ENCODE peak calls at places on chromosomes 7 and 10, in nine cellular contexts. F is HFF-Myc; P is IMR-90; M is cardiac fibroblast; Y is astrocyte of the spinal cord; D is lower leg skin; I is fibroblast of villous mesenchyme; C is AG04450; E is CD8-positive, alpha-beta T cell. Z is an unnamed sample.

GRCh38 chr10:69662173-69662685 is 32.2 kb downstream of the FAM241B start:
- DNase-seq in F (no peak), P (no peak), M (no peak), Y (no peak), D (no peak), I (no peak), C (no peak), E (no peak), Z (no peak)

GRCh38 chr7:82441916-82442478 is 1.6 kb downstream of the CACNA2D1 start:
- DNase-seq in F (no peak), P (peak), M (peak), Y (peak), D (no peak), I (peak), C (no peak), E (no peak), Z (peak)

GRCh38 chr7:117610390-117610789 is 130.6 kb downstream of the CFTR start:
- DNase-seq in F (no peak), P (no peak), M (no peak), Y (no peak), D (no peak), I (no peak), C (no peak), E (no peak), Z (no peak)

GRCh38 chr7:49766966-49767365 is 6.5 kb upstream of the VWC2 start:
- DNase-seq in F (no peak), P (no peak), M (no peak), Y (no peak), D (no peak), I (no peak), C (no peak), E (no peak), Z (no peak)

GRCh38 chr7:125255793-125256192 is 326.2 kb upstream of the POT1 start:
- DNase-seq in F (no peak), P (no peak), M (no peak), Y (no peak), D (no peak), I (no peak), C (no peak), E (no peak), Z (peak)

GRCh38 chr7:117164578-117164977 is 158.3 kb downstream of the WNT2 start:
- DNase-seq in F (no peak), P (peak), M (peak), Y (peak), D (no peak), I (no peak), C (no peak), E (no peak), Z (peak)

GRCh38 chr10:22824984-22825383 is 102.9 kb upstream of the ARMC3 start:
- DNase-seq in F (no peak), P (peak), M (no peak), Y (peak), D (no peak), I (no peak), C (no peak), E (no peak), Z (peak)

GRCh38 chr10:70846795-70847194 is 31.0 kb downstream of the SGPL1 start:
- DNase-seq in F (no peak), P (no peak), M (no peak), Y (no peak), D (no peak), I (peak), C (no peak), E (no peak), Z (no peak)

GRCh38 chr7:29500719-29501118 is 62.9 kb upstream of the PRR15 start:
- DNase-seq in F (no peak), P (no peak), M (peak), Y (peak), D (no peak), I (no peak), C (no peak), E (no peak), Z (no peak)

GRCh38 chr7:51732951-51733350 is 416.3 kb upstream of the COBL start:
- DNase-seq in F (no peak), P (no peak), M (no peak), Y (no peak), D (no peak), I (no peak), C (no peak), E (no peak), Z (no peak)

GRCh38 chr10:78700413-78700812 is 368.4 kb upstream of the ZMIZ1 start:
- DNase-seq in F (peak), P (peak), M (peak), Y (peak), D (peak), I (no peak), C (no peak), E (no peak), Z (peak)

GRCh38 chr10:131500181-131500580 is 188.7 kb upstream of the TCERG1L start:
- DNase-seq in F (no peak), P (no peak), M (no peak), Y (no peak), D (no peak), I (no peak), C (no peak), E (no peak), Z (no peak)

GRCh38 chr10:84196941-84197340 is 2.6 kb downstream of the CDHR1 start:
- DNase-seq in F (no peak), P (no peak), M (no peak), Y (no peak), D (no peak), I (no peak), C (no peak), E (no peak), Z (no peak)

GRCh38 chr7:48132792-48133191 is 38.5 kb upstream of the ABCA13 start:
- DNase-seq in F (no peak), P (no peak), M (no peak), Y (no peak), D (no peak), I (no peak), C (no peak), E (no peak), Z (no peak)

GRCh38 chr7:39951156-39951942 is 1.3 kb downstream of the CDK13 start:
- DNase-seq in F (no peak), P (peak), M (peak), Y (peak), D (peak), I (peak), C (no peak), E (peak), Z (peak)

GRCh38 chr10:131673396-131673795 is 227.4 kb upstream of the PPP2R2D start:
- DNase-seq in F (no peak), P (no peak), M (no peak), Y (no peak), D (no peak), I (no peak), C (no peak), E (no peak), Z (no peak)

GRCh38 chr7:128094686-128095085 is 63.4 kb upstream of the LRRC4 start:
- DNase-seq in F (no peak), P (no peak), M (no peak), Y (no peak), D (no peak), I (no peak), C (no peak), E (no peak), Z (no peak)

GRCh38 chr7:151552352-151553028 is 32.8 kb upstream of the RHEB start:
- DNase-seq in F (no peak), P (no peak), M (no peak), Y (no peak), D (no peak), I (no peak), C (no peak), E (no peak), Z (peak)

GRCh38 chr7:55062106-55062499 is 43.3 kb downstream of the EGFR start:
- DNase-seq in F (no peak), P (no peak), M (no peak), Y (no peak), D (no peak), I (no peak), C (no peak), E (no peak), Z (no peak)

GRCh38 chr7:94183289-94183749 is 179.2 kb upstream of the BET1 start:
- DNase-seq in F (peak), P (peak), M (peak), Y (peak), D (no peak), I (peak), C (peak), E (no peak), Z (peak)

GRCh38 chr7:45990276-45990675 is 69.2 kb upstream of the IGFBP3 start:
- DNase-seq in F (no peak), P (no peak), M (no peak), Y (no peak), D (no peak), I (no peak), C (no peak), E (no peak), Z (no peak)

GRCh38 chr7:36280840-36281812 is 108.5 kb upstream of the ANLN start:
- DNase-seq in F (no peak), P (peak), M (peak), Y (peak), D (peak), I (peak), C (peak), E (no peak), Z (peak)

DNA sequence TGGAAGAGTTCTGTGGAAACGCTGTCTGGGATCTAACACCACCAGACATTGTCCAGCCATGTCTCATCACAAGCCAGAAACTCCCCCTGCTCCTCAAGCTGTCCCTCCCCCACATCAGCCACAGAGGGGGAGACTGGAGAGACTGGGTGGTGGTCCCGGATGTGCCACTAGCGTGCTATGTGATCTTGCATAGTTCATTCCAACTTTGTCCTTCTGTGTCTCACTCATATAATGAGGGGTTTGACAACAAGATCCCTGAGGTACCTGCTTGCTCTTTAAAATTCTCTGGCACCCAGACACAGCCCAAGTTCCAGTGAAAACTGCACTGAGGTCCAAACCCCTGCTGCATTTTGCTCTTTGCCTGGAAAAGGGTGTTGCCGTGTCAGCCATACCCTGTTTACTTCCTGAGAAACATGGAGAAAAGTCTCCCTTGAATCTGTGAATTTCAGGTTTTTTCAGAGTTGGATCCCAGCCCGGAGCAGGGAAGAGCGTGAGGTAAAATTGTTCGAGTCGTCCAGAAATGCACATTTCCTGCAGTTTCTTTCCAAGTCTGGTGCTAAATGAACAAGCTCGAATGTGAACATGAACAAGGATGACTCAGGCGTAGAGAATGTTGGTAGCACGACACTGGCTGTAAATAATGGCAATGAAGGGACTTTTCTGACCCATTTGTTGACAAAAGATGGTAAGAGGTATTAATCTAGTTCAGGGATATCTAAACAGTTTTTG is 156.6 kb downstream of the CCDC3 start:
- DNase-seq in F (peak), P (peak), M (peak), Y (peak), D (peak), I (peak), C (peak), E (no peak), Z (peak)
- H3K4me3 ChIP-seq in F (no peak), P (no peak), M (no peak), Y (no peak), D (no peak), I (peak), C (peak), E (no peak), Z (no peak)

DNA sequence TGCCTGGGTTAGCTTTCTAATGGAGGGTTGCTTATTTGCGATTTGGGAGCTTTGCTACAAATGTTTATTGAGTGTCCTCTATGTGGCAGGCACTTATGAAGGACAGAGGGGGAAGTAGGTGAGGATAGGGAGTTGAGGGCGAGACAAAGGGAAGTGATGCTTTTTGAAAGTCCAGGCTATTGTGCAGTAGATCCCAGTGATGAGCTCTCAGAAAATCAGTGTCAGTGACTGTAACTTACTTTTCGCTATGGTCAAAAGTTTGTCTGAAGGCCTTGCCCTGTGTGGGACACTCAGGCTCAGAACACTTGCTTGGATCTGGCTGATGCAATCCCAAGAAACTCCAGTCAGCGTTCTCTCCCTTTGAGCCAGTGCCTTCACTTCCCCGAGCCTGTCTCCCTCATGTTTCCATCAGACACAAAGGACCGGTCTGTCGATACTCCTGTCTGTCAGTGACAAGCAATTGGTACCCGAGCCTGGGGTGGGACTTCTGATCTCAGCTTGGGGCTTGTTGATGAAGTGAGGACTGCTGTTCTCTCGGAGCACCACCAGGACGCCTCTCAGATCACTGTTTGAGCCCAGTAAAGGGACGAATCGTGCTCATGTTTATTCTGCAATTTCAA is 63.1 kb upstream of the SORCS3 start:
- DNase-seq in F (no peak), P (peak), M (no peak), Y (no peak), D (no peak), I (no peak), C (no peak), E (no peak), Z (no peak)
- TF ChIP-seq CTCF in F (no peak), P (no peak), M (no peak), Y (no peak), D (no peak), I (no peak), C (peak), E (no peak), Z (no peak)

DNA sequence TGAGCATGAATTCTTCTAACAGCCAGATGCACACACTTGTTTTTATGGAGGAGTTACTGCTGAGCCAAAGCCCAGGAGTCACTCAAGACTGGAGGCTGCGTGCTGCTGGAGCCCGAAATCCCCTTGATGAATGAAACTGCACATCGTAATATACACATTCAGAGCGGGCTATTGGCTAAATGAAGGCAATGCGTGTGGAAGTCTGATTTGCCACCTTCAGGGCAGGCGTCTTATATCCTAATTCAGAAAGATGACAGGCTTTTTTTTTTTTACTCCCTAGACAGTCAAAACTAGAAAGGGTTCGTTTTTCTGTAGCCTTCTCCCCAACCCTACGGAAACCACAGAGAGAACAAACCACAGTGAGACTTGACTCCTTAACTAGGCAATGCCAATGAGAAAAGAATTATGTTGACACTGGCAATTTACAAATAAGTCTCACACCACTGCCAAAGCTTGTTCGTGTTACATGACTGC is 227.2 kb upstream of the KLF14 start:
- DNase-seq in F (no peak), P (peak), M (peak), Y (peak), D (no peak), I (peak), C (no peak), E (no peak), Z (peak)
- H3K4me3 ChIP-seq in F (peak), P (peak), M (peak), Y (peak), D (no peak), I (peak), C (peak), E (peak), Z (no peak)

GRCh38 chr7:114835861-114836260 is 86.0 kb upstream of the MDFIC start:
- DNase-seq in F (no peak), P (no peak), M (no peak), Y (no peak), D (no peak), I (no peak), C (no peak), E (no peak), Z (peak)
- TF ChIP-seq CTCF in F (no peak), P (no peak), M (no peak), Y (no peak), D (no peak), I (no peak), C (no peak), E (no peak), Z (no peak)

GRCh38 chr10:3066317-3066931 is 924 bp upstream of the PFKP start:
- DNase-seq in F (no peak), P (no peak), M (no peak), Y (no peak), D (no peak), I (no peak), C (no peak), E (no peak), Z (no peak)
- H3K4me3 ChIP-seq in F (peak), P (peak), M (peak), Y (peak), D (no peak), I (peak), C (peak), E (peak), Z (no peak)

GRCh38 chr7:145168879-145169278 is 333.0 kb upstream of the TPK1 start:
- DNase-seq in F (no peak), P (no peak), M (no peak), Y (no peak), D (no peak), I (no peak), C (no peak), E (no peak), Z (no peak)

GRCh38 chr7:145175366-145175765 is 339.5 kb upstream of the TPK1 start:
- DNase-seq in F (no peak), P (no peak), M (no peak), Y (no peak), D (no peak), I (no peak), C (no peak), E (no peak), Z (peak)

GRCh38 chr7:145168427-145168826 is 332.6 kb upstream of the TPK1 start:
- DNase-seq in F (no peak), P (no peak), M (no peak), Y (no peak), D (no peak), I (no peak), C (no peak), E (no peak), Z (no peak)

DNA sequence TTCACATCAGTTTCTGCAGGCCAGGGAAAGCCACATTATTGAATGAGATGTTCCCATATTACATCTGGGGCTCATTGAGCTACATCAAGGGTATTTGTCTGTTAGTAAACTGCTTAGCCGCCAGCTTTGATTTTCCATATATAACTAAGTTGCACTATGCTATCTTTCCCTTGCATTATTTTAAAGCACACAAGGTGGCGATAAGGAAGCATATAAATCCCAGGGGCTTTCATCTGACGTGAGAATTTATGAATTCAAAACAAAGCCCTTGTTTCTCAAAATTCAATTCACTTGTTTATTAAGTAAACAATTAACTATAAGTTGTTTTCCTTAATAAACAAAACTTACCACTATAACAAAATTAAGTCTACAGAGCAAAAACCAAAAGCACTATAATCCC is 334.1 kb upstream of the TPK1 start:
- DNase-seq in F (no peak), P (no peak), M (peak), Y (no peak), D (no peak), I (no peak), C (no peak), E (no peak), Z (peak)
- TF ChIP-seq CTCF in F (no peak), P (no peak), M (no peak), Y (no peak), D (no peak), I (no peak), C (no peak), E (no peak), Z (no peak)

GRCh38 chr10:102310356-102311024 is 65.2 kb downstream of the GBF1 start:
- DNase-seq in F (no peak), P (peak), M (peak), Y (peak), D (no peak), I (peak), C (no peak), E (no peak), Z (peak)

GRCh38 chr10:102312683-102313082 is 67.4 kb downstream of the GBF1 start:
- DNase-seq in F (no peak), P (peak), M (no peak), Y (peak), D (no peak), I (no peak), C (no peak), E (no peak), Z (peak)

GRCh38 chr10:102309236-102309635 is 63.9 kb downstream of the GBF1 start:
- DNase-seq in F (no peak), P (no peak), M (no peak), Y (no peak), D (no peak), I (no peak), C (no peak), E (no peak), Z (no peak)

GRCh38 chr10:102311025-102311420 is 65.7 kb downstream of the GBF1 start:
- DNase-seq in F (no peak), P (peak), M (no peak), Y (no peak), D (no peak), I (peak), C (no peak), E (no peak), Z (peak)

GRCh38 chr10:102309916-102310315 is 64.6 kb downstream of the GBF1 start:
- DNase-seq in F (no peak), P (no peak), M (no peak), Y (no peak), D (no peak), I (no peak), C (no peak), E (no peak), Z (no peak)
- H3K4me3 ChIP-seq in F (no peak), P (no peak), M (no peak), Y (no peak), D (no peak), I (no peak), C (no peak), E (no peak), Z (no peak)

DNA sequence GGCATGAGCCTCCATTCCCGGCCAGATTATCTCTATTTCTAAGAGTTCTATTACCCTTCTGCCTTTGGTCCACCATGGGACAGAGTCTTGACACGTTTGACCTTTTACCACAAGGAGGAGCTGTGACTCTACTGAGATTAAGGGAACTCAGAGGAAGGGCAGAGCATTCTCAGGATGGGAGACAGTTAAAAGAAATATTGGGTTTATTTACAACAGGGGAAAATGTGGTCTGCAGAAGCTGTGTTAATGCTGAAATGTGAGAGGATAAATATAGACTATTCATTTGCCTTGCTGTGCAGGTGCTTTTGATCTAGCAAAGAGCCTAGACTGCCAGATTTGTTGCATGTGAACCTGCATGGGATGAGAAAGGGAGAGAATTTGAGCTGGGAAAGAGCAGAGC is 45.8 kb upstream of the PRSS58 start:
- DNase-seq in F (no peak), P (no peak), M (no peak), Y (no peak), D (no peak), I (no peak), C (no peak), E (no peak), Z (peak)
- TF ChIP-seq CTCF in F (no peak), P (peak), M (no peak), Y (no peak), D (no peak), I (peak), C (no peak), E (peak), Z (peak)

GRCh38 chr7:115101199-115101598 is 179.3 kb downstream of the MDFIC start:
- DNase-seq in F (no peak), P (peak), M (no peak), Y (no peak), D (no peak), I (no peak), C (no peak), E (no peak), Z (no peak)

GRCh38 chr7:115099906-115100305 is 178.0 kb downstream of the MDFIC start:
- DNase-seq in F (no peak), P (peak), M (peak), Y (peak), D (no peak), I (peak), C (peak), E (no peak), Z (peak)

GRCh38 chr7:115097175-115097671 is 175.3 kb downstream of the MDFIC start:
- DNase-seq in F (peak), P (peak), M (peak), Y (peak), D (no peak), I (peak), C (peak), E (no peak), Z (peak)

GRCh38 chr7:115102738-115103137 is 180.8 kb downstream of the MDFIC start:
- DNase-seq in F (no peak), P (no peak), M (no peak), Y (no peak), D (no peak), I (no peak), C (no peak), E (no peak), Z (no peak)
- H3K4me3 ChIP-seq in F (no peak), P (no peak), M (no peak), Y (no peak), D (no peak), I (no peak), C (no peak), E (no peak), Z (no peak)